ENCODE peak calls at places on chromosomes 3 and 15, in four cellular contexts. One of them, this sample, is unnamed.

GRCh38 chr3:188066141-188066540 is 87.8 kb upstream of the LPP start:
- DNase-seq in neural crest cell: no peak
- DNase-seq in kidney epithelial cell: no peak
- DNase-seq in progenitor cell of endocrine pancreas: no peak
- DNase-seq in this sample: no peak

GRCh38 chr3:38458796-38459498 is 5.3 kb downstream of the ACVR2B start:
- DNase-seq in neural crest cell: no peak
- DNase-seq in progenitor cell of endocrine pancreas: no peak
- DNase-seq in kidney epithelial cell: no peak
- DNase-seq in this sample: no peak

GRCh38 chr3:187016639-187017345 is 86.5 kb downstream of the ST6GAL1 start:
- DNase-seq in kidney epithelial cell: peak; percentile 79
- DNase-seq in progenitor cell of endocrine pancreas: no peak
- DNase-seq in neural crest cell: no peak
- DNase-seq in this sample: no peak

GRCh38 chr15:96363692-96364091 is 33.2 kb downstream of the NR2F2 start:
- DNase-seq in kidney epithelial cell: no peak
- DNase-seq in neural crest cell: no peak
- DNase-seq in progenitor cell of endocrine pancreas: no peak
- DNase-seq in this sample: no peak

GRCh38 chr15:87672309-87672897 is 584.1 kb downstream of the NTRK3 start:
- DNase-seq in kidney epithelial cell: no peak
- DNase-seq in progenitor cell of endocrine pancreas: peak; percentile 11
- DNase-seq in neural crest cell: peak; percentile 38
- DNase-seq in this sample: no peak

GRCh38 chr15:62334581-62334980 is 169.5 kb upstream of the C2CD4B start:
- DNase-seq in neural crest cell: no peak
- DNase-seq in kidney epithelial cell: no peak
- DNase-seq in progenitor cell of endocrine pancreas: no peak
- DNase-seq in this sample: no peak

GRCh38 chr3:117725314-117725713 is 1015.7 kb downstream of the TUSC7 start:
- DNase-seq in kidney epithelial cell: no peak
- DNase-seq in progenitor cell of endocrine pancreas: no peak
- DNase-seq in neural crest cell: no peak
- DNase-seq in this sample: no peak

GRCh38 chr3:77506384-77506783 is 466.5 kb downstream of the ROBO2 start:
- DNase-seq in neural crest cell: no peak
- DNase-seq in progenitor cell of endocrine pancreas: no peak
- DNase-seq in kidney epithelial cell: no peak
- DNase-seq in this sample: no peak

GRCh38 chr3:67559029-67559605 is 95.3 kb downstream of the SUCLG2 start:
- DNase-seq in kidney epithelial cell: no peak
- DNase-seq in progenitor cell of endocrine pancreas: no peak
- DNase-seq in neural crest cell: no peak
- DNase-seq in this sample: no peak

GRCh38 chr15:69718916-69719315 is 266.3 kb downstream of the RPLP1 start:
- DNase-seq in progenitor cell of endocrine pancreas: no peak
- DNase-seq in kidney epithelial cell: no peak
- DNase-seq in neural crest cell: no peak
- DNase-seq in this sample: peak; percentile 46

GRCh38 chr15:42215854-42216829 is 8.0 kb upstream of the VPS39 start:
- DNase-seq in progenitor cell of endocrine pancreas: no peak
- DNase-seq in neural crest cell: no peak
- DNase-seq in kidney epithelial cell: no peak
- DNase-seq in this sample: no peak

GRCh38 chr3:42270561-42270960 is 4.6 kb upstream of the CCK start:
- DNase-seq in progenitor cell of endocrine pancreas: no peak
- DNase-seq in neural crest cell: no peak
- DNase-seq in kidney epithelial cell: no peak
- DNase-seq in this sample: no peak

GRCh38 chr3:195003006-195003892 is 267.7 kb downstream of the XXYLT1 start:
- DNase-seq in neural crest cell: no peak
- DNase-seq in kidney epithelial cell: no peak
- DNase-seq in progenitor cell of endocrine pancreas: no peak
- DNase-seq in this sample: no peak

GRCh38 chr3:85193565-85193964 is 234.8 kb downstream of the CADM2 start:
- DNase-seq in kidney epithelial cell: no peak
- DNase-seq in neural crest cell: no peak
- DNase-seq in progenitor cell of endocrine pancreas: no peak
- DNase-seq in this sample: no peak

DNA sequence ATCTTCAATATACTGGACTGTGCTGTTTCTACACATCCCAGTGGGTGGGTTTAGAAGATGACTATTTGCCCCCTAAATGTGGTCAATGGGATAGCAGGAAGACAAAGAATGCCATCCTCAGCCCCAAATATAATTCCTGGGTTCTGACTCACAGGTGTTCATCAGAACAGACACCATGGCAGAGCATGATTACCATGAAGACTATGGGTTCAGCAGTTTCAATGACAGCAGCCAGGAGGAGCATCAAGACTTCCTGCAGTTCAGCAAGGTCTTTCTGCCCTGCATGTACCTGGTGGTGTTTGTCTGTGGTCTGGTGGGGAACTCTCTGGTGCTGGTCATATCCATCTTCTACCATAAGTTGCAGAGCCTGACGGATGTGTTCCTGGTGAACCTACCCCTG is 3.0 kb downstream of the CXCR6 start:
- DNase-seq in kidney epithelial cell: no peak
- DNase-seq in progenitor cell of endocrine pancreas: no peak
- DNase-seq in neural crest cell: no peak
- DNase-seq in this sample: no peak
- TF ChIP-seq CTCF in kidney epithelial cell: no peak
- TF ChIP-seq CTCF in progenitor cell of endocrine pancreas: no peak
- TF ChIP-seq CTCF in neural crest cell: no peak
- TF ChIP-seq CTCF in this sample: no peak

GRCh38 chr15:67062365-67062985 is 2.9 kb upstream of the SMAD3 start:
- DNase-seq in neural crest cell: no peak
- DNase-seq in kidney epithelial cell: no peak
- DNase-seq in progenitor cell of endocrine pancreas: no peak
- DNase-seq in this sample: no peak

GRCh38 chr15:67066041-67067021 is 929 bp downstream of the SMAD3 start:
- DNase-seq in progenitor cell of endocrine pancreas: peak; percentile 22
- DNase-seq in kidney epithelial cell: no peak
- DNase-seq in neural crest cell: peak; percentile 21
- DNase-seq in this sample: no peak

GRCh38 chr15:67065531-67066005 is at the start of gene SMAD3:
- DNase-seq in neural crest cell: peak; percentile 76
- DNase-seq in progenitor cell of endocrine pancreas: peak; percentile 75
- DNase-seq in kidney epithelial cell: no peak
- DNase-seq in this sample: peak; percentile 64

GRCh38 chr15:67063689-67064606 is 1.5 kb upstream of the SMAD3 start:
- DNase-seq in progenitor cell of endocrine pancreas: peak; percentile 20
- DNase-seq in neural crest cell: peak; percentile 22
- DNase-seq in kidney epithelial cell: no peak
- DNase-seq in this sample: no peak

DNA sequence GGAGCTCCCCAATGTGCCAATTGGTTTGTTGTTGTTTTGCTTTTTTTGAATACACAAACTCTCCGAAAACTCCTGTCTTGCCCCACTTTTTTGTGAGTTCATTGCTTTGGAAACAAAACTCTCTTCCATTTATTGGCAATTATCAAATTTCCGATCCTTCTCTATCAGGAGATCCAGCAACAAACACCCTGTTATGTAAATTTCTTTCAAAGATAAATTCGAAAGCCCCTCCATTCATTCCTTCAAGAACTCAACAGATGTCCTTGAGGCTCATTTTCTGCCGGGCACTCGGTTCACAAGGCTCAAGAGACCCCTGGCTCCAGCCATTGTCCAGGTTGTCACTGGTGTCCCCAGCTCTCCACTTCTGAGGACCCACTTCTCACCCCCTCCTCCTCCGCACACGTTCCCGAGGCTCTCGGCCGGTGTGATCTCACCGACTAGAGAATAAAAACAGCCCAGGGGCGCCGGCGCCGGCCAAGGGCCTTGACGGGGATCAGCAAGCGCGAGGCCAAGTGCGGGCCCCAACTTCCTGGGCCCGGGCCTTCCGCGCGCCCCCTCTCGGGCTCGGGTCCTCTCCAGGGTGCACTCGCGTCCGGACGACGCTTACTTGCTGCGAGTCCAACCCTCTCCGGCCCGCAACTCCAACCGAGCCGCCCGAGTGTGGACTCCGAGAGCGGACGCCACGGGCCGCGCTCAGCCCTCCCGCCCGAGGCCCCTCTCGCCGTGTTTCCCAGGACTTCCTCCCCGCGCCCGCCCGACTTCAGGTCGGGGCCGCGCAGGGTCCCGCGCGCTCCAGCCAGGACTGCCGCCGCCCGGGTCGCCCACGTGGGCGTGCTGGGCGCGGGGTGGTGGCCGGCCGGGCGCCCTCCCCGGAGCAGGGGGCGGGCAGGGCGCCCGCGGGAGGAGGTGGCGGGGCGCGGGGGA is 533 bp upstream of the SMAD3 start:
- DNase-seq in kidney epithelial cell: no peak
- DNase-seq in neural crest cell: peak; percentile 60
- DNase-seq in progenitor cell of endocrine pancreas: peak; percentile 56
- DNase-seq in this sample: peak; percentile 46
- TF ChIP-seq CTCF in kidney epithelial cell: no peak
- TF ChIP-seq CTCF in neural crest cell: peak; percentile 3
- TF ChIP-seq CTCF in progenitor cell of endocrine pancreas: peak; percentile 32
- TF ChIP-seq CTCF in this sample: no peak

DNA sequence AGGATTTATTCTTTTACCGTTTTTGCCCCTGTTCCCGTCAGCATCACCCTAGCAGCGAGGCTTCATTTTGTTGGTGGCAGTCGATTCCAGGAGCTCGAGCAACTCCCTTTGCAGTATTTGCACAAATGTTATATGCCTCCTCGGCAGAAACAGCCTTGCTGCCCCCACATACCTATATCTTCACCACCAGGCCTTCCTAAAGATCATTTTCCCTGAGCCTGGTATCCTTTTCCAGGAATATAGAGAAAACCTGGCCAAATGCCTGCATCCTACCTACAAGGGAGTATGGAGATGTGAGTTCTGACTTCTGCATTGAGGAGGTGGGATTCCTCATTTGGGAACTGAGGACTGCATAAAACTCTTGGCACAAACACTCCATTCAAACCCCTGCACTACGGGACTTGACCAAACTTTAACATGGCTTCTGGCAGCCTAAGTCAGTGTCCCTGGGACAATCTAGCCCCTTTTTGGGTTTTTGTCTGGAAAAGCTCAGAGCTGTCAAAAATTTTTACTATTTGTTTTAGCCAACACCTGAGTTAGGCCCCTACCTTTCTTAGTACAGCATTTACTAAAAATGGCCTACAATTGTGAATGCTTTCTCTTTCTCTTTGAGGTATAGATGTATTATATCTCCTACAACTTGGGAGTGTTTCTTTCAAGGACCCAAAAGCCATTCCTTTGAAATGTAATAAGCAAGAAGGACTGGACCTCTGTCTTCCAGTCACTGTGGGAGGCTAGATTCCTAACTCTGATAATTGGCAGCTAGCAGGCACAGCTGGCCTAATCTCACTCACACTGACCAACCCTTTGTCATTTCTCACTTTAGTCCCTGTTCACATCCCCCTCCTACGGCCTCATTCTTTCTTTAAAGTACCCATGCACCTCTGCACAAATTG is 12.1 kb upstream of the UBE2Q2 start:
- DNase-seq in neural crest cell: no peak
- DNase-seq in kidney epithelial cell: no peak
- DNase-seq in progenitor cell of endocrine pancreas: no peak
- DNase-seq in this sample: no peak
- TF ChIP-seq CTCF in neural crest cell: no peak
- TF ChIP-seq CTCF in kidney epithelial cell: no peak
- TF ChIP-seq CTCF in progenitor cell of endocrine pancreas: no peak
- TF ChIP-seq CTCF in this sample: no peak

GRCh38 chr15:73240864-73241499 is 127.8 kb downstream of the HCN4 start:
- DNase-seq in kidney epithelial cell: no peak
- DNase-seq in progenitor cell of endocrine pancreas: peak; percentile 60
- DNase-seq in neural crest cell: peak; percentile 77
- DNase-seq in this sample: peak; percentile 57

GRCh38 chr15:73244333-73244732 is 124.4 kb downstream of the HCN4 start:
- DNase-seq in kidney epithelial cell: no peak
- DNase-seq in progenitor cell of endocrine pancreas: no peak
- DNase-seq in neural crest cell: no peak
- DNase-seq in this sample: no peak

GRCh38 chr15:73237910-73238309 is 130.8 kb downstream of the HCN4 start:
- DNase-seq in neural crest cell: no peak
- DNase-seq in progenitor cell of endocrine pancreas: no peak
- DNase-seq in kidney epithelial cell: no peak
- DNase-seq in this sample: no peak

GRCh38 chr15:73239564-73240208 is 129.1 kb downstream of the HCN4 start:
- DNase-seq in kidney epithelial cell: no peak
- DNase-seq in neural crest cell: no peak
- DNase-seq in progenitor cell of endocrine pancreas: no peak
- DNase-seq in this sample: no peak
- TF ChIP-seq CTCF in kidney epithelial cell: no peak
- TF ChIP-seq CTCF in neural crest cell: peak; percentile 20
- TF ChIP-seq CTCF in progenitor cell of endocrine pancreas: no peak
- TF ChIP-seq CTCF in this sample: no peak

DNA sequence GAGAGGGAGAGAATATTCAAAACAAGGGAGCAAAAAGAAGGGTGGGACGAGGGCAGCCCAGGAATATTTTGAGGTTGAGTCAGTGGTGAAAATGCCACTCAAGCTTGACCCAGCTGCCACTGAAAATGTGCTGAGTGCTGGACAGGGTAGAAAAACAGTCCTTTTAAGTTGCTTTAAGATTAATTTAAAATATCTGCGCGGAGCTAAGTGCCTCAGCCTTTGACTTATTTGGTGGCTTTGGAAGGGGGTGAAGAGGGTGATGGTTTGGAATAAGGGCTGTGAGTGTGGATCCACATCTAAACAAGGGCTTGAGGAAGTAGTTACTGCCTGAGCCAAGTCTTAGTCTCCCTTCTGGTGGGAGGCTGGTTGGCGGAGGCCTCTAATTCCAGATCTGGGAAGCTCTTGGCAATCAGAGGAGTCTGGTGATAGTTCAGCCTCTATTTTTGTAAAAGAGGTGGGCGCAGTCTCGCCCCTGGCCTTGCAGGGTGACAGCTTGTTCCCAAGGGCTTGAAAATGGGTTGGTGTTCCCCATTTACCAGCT is 280.8 kb upstream of the ROPN1 start:
- DNase-seq in progenitor cell of endocrine pancreas: no peak
- DNase-seq in kidney epithelial cell: no peak
- DNase-seq in neural crest cell: no peak
- DNase-seq in this sample: no peak
- TF ChIP-seq CTCF in progenitor cell of endocrine pancreas: no peak
- TF ChIP-seq CTCF in kidney epithelial cell: no peak
- TF ChIP-seq CTCF in neural crest cell: no peak
- TF ChIP-seq CTCF in this sample: no peak

GRCh38 chr3:129593230-129593594 is 13.3 kb downstream of the PLXND1 start:
- DNase-seq in progenitor cell of endocrine pancreas: no peak
- DNase-seq in neural crest cell: no peak
- DNase-seq in kidney epithelial cell: no peak
- DNase-seq in this sample: no peak
- TF ChIP-seq CTCF in progenitor cell of endocrine pancreas: no peak
- TF ChIP-seq CTCF in neural crest cell: peak; percentile 14
- TF ChIP-seq CTCF in kidney epithelial cell: peak; percentile 34
- TF ChIP-seq CTCF in this sample: no peak

GRCh38 chr15:91098451-91098850 is 1.6 kb upstream of the SV2B start:
- DNase-seq in neural crest cell: no peak
- DNase-seq in progenitor cell of endocrine pancreas: no peak
- DNase-seq in kidney epithelial cell: no peak
- DNase-seq in this sample: no peak

GRCh38 chr15:91100561-91101355 is 701 bp downstream of the SV2B start:
- DNase-seq in kidney epithelial cell: no peak
- DNase-seq in neural crest cell: no peak
- DNase-seq in progenitor cell of endocrine pancreas: no peak
- DNase-seq in this sample: no peak

GRCh38 chr15:91101356-91101920 is 1.4 kb downstream of the SV2B start:
- DNase-seq in neural crest cell: no peak
- DNase-seq in progenitor cell of endocrine pancreas: no peak
- DNase-seq in kidney epithelial cell: no peak
- DNase-seq in this sample: no peak

GRCh38 chr15:91102546-91103330 is 2.7 kb downstream of the SV2B start:
- DNase-seq in kidney epithelial cell: no peak
- DNase-seq in neural crest cell: no peak
- DNase-seq in progenitor cell of endocrine pancreas: no peak
- DNase-seq in this sample: no peak

GRCh38 chr15:91099616-91100560 is at the start of gene SV2B:
- DNase-seq in neural crest cell: peak; percentile 25
- DNase-seq in progenitor cell of endocrine pancreas: peak; percentile 41
- DNase-seq in kidney epithelial cell: no peak
- DNase-seq in this sample: peak; percentile 17
- TF ChIP-seq CTCF in neural crest cell: peak; percentile 34
- TF ChIP-seq CTCF in progenitor cell of endocrine pancreas: peak; percentile 36
- TF ChIP-seq CTCF in kidney epithelial cell: peak; percentile 2
- TF ChIP-seq CTCF in this sample: no peak